ENCODE peak calls at places on chromosomes 16 and 17, in eight cellular contexts. J, U, T, P, M, R, H and F are unnamed samples.

GRCh38 chr16:28549301-28549899 is 4.3 kb upstream of the SGF29 start:
- DNase-seq in J (peak; percentile 30), U (no peak), T (no peak), P (no peak), M (peak; percentile 45), R (no peak), H (no peak), F (no peak)

GRCh38 chr17:40348562-40349476 is 15.7 kb downstream of the GJD3 start:
- DNase-seq in J (peak; percentile 86), U (no peak), T (peak; percentile 91), P (peak; percentile 87), M (no peak), R (peak; percentile 81), H (peak; percentile 57), F (no peak)

GRCh38 chr16:4114257-4115208 is 1.7 kb downstream of the ADCY9 start:
- DNase-seq in J (no peak), U (no peak), T (no peak), P (no peak), M (no peak), R (no peak), H (no peak), F (no peak)

GRCh38 chr17:59753522-59754467 is 46.3 kb downstream of the VMP1 start:
- DNase-seq in J (peak; percentile 34), U (peak; percentile 68), T (no peak), P (no peak), M (peak; percentile 81), R (no peak), H (no peak), F (no peak)

GRCh38 chr17:10316986-10317834 is 55.6 kb downstream of the MYH13 start:
- DNase-seq in J (peak; percentile 59), U (peak; percentile 78), T (peak; percentile 84), P (peak; percentile 61), M (peak; percentile 50), R (peak; percentile 57), H (peak; percentile 77), F (no peak)

GRCh38 chr16:454397-454940 is 29.0 kb downstream of the RAB11FIP3 start:
- DNase-seq in J (no peak), U (no peak), T (no peak), P (no peak), M (no peak), R (no peak), H (no peak), F (no peak)

GRCh38 chr16:54418903-54419302 is 132.3 kb upstream of the IRX3 start:
- DNase-seq in J (no peak), U (no peak), T (no peak), P (no peak), M (no peak), R (no peak), H (no peak), F (no peak)

GRCh38 chr16:84465154-84465553 is 39.3 kb downstream of the MEAK7 start:
- DNase-seq in J (no peak), U (no peak), T (peak; percentile 39), P (peak; percentile 25), M (no peak), R (peak; percentile 11), H (no peak), F (peak; percentile 34)

GRCh38 chr17:2707721-2708584 is 3.6 kb downstream of the CLUH start:
- DNase-seq in J (peak; percentile 71), U (no peak), T (peak; percentile 74), P (peak; percentile 60), M (peak; percentile 76), R (peak; percentile 85), H (peak; percentile 35), F (no peak)

GRCh38 chr17:538096-538973 is 176.3 kb downstream of the VPS53 start:
- DNase-seq in J (no peak), U (no peak), T (no peak), P (no peak), M (no peak), R (no peak), H (no peak), F (no peak)

GRCh38 chr16:84830765-84831384 is 11.1 kb downstream of the CRISPLD2 start:
- DNase-seq in J (no peak), U (no peak), T (peak; percentile 79), P (no peak), M (no peak), R (no peak), H (no peak), F (no peak)

GRCh38 chr17:68599091-68599872 is 1.9 kb downstream of the FAM20A start:
- DNase-seq in J (no peak), U (peak; percentile 62), T (no peak), P (no peak), M (no peak), R (no peak), H (no peak), F (no peak)

GRCh38 chr17:80254396-80255241 is 6.0 kb upstream of the RNF213 start:
- DNase-seq in J (peak; percentile 66), U (peak; percentile 23), T (no peak), P (peak; percentile 58), M (peak; percentile 97), R (no peak), H (peak; percentile 70), F (no peak)

GRCh38 chr17:70159980-70160379 is 9.4 kb upstream of the KCNJ2 start:
- DNase-seq in J (no peak), U (no peak), T (no peak), P (no peak), M (no peak), R (no peak), H (no peak), F (no peak)

GRCh38 chr17:59503489-59503888 is 61.9 kb upstream of the DHX40 start:
- DNase-seq in J (no peak), U (no peak), T (no peak), P (no peak), M (no peak), R (no peak), H (no peak), F (no peak)

GRCh38 chr17:59094921-59095530 is 11.7 kb downstream of the TRIM37 start:
- DNase-seq in J (no peak), U (no peak), T (no peak), P (no peak), M (no peak), R (no peak), H (no peak), F (no peak)

GRCh38 chr16:55487048-55487803 is 8.2 kb downstream of the MMP2 start:
- DNase-seq in J (no peak), U (peak; percentile 77), T (peak; percentile 90), P (no peak), M (no peak), R (no peak), H (no peak), F (peak; percentile 86)

GRCh38 chr16:1975432-1976215 is 3.8 kb downstream of the TBL3 start:
- DNase-seq in J (no peak), U (no peak), T (no peak), P (no peak), M (no peak), R (no peak), H (no peak), F (no peak)
- H3K4me1 ChIP-seq in J (peaks cover 50% of the 10 kb centered on the region), U (peaks cover 16% of the 10 kb centered on the region), T (peaks cover 31% of the 10 kb centered on the region), P (peaks cover 54% of the 10 kb centered on the region), M (peaks cover 16% of the 10 kb centered on the region), R (peaks cover 19% of the 10 kb centered on the region), H (peaks cover 38% of the 10 kb centered on the region), F (peaks cover 51% of the 10 kb centered on the region)

DNA sequence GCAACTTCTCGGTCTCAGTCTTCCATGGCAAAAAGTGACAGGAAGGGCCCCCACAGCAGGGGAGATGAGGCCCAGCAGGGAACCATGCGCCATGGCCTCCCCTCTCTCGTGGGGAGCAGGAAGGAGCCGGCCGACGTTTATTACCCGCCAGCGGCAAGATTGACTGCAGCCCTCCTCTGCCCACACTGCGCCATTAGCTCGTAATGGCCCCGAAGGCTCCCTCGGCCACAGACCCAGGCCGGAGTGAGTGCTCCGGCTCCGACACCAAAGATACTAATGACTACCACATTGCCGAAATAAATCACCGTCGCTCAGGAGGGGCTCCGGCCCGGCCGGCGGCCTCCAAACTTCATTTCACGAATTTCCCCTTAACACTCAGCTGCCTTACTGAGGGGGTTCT is 226.9 kb downstream of the C16orf78 start:
- DNase-seq in J (no peak), U (no peak), T (no peak), P (peak; percentile 10), M (no peak), R (no peak), H (no peak), F (no peak)
- TF ChIP-seq POLR2A in J (no peak), U (no peak), T (no peak), P (no peak), M (no peak), R (no peak), H (no peak), F (no peak)

DNA sequence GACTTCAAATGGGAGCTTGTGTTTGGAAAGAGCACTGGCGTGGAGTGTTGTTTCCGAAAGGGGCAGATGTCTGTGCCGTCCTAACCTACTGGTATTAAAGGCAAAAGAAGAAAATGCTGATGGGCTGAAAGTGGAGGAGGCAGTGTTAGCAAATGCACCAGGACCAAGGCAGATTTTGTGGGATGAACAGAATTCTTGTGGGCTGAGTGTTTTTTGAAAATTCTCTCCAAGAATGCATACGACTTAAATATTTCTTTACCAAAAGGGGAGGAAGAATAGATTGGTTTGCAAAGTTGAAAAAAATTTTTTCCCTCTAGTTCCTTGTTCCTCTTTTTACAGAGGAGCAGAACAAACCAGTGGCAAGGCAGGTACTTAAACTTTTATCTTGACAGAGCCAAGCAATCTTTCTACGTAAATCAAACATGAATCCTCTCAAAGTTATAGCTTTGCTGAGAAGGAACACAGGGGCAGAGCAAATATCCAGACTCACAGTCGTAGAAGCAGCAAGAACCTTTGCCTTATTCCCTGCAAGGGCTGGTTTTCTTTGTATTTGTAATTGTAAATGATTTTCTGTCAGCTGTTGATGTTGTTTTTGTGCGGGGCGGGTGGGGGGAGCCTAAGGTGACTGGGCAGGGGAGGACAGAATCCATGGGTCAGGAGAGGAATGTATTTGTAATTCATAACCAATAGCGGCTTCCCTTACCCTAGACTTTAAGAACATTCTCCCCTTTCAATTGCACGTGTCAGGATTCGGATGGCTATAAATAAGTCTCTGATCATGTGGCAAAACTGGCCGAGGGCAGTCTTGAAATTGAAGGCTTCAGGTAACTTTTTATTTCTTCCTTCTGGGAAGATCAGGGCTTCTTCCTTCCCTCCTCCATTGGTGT is 16.6 kb downstream of the MARCHF10 start:
- DNase-seq in J (no peak), U (no peak), T (no peak), P (no peak), M (peak; percentile 65), R (no peak), H (no peak), F (no peak)
- TF ChIP-seq CTCF in J (no peak), U (no peak), T (no peak), P (no peak), M (no peak), R (no peak), H (no peak), F (no peak)

GRCh38 chr17:38746893-38747384 is 1.2 kb downstream of the PCGF2 start:
- DNase-seq in J (no peak), U (no peak), T (no peak), P (no peak), M (no peak), R (no peak), H (no peak), F (no peak)
- H3K4me1 ChIP-seq in J (peaks cover 75% of the 10 kb centered on the region), U (peaks cover 54% of the 10 kb centered on the region), T (peaks cover 79% of the 10 kb centered on the region), P (peaks cover 96% of the 10 kb centered on the region), M (peaks cover 49% of the 10 kb centered on the region), R (peaks cover 52% of the 10 kb centered on the region), H (peaks cover 62% of the 10 kb centered on the region), F (peaks cover 73% of the 10 kb centered on the region)